ENCODE peak calls at places on chromosomes 5 and 9, in seven cellular contexts. M is left ventricle myocardium inferior, W is fibroblast of pulmonary artery, C is adrenal gland, S is AG10803, P is upper lobe of right lung, E is body of pancreas. Z is an unnamed sample.

GRCh38 chr5:77995793-77996409 is 219.8 kb upstream of the TBCA start:
- DNase-seq in M (no peak), W (no peak), C (no peak), S (no peak), P (no peak), E (no peak), Z (no peak)

GRCh38 chr9:137590123-137590468 is 216 bp downstream of the ZMYND19 start:
- DNase-seq in M (no peak), W (no peak), C (no peak), S (no peak), P (no peak), E (no peak), Z (no peak)

GRCh38 chr5:36138900-36139683 is 12.6 kb downstream of the LMBRD2 start:
- DNase-seq in M (no peak), W (no peak), C (no peak), S (no peak), P (no peak), E (no peak), Z (no peak)

GRCh38 chr9:98993570-98993945 is 49.9 kb downstream of the COL15A1 start:
- DNase-seq in M (no peak), W (no peak), C (peak; percentile 43), S (no peak), P (peak; percentile 78), E (no peak), Z (no peak)

GRCh38 chr9:21761309-21761901 is 41.0 kb upstream of the MTAP start:
- DNase-seq in M (no peak), W (no peak), C (no peak), S (peak; percentile 48), P (no peak), E (no peak), Z (no peak)

GRCh38 chr5:179344301-179345178 is 721 bp downstream of the ADAMTS2 start:
- DNase-seq in M (no peak), W (no peak), C (no peak), S (no peak), P (no peak), E (no peak), Z (no peak)

GRCh38 chr5:171839112-171839511 is 53.5 kb downstream of the SMIM23 start:
- DNase-seq in M (no peak), W (no peak), C (no peak), S (no peak), P (no peak), E (no peak), Z (no peak)

GRCh38 chr9:119164716-119165115 is 204.5 kb downstream of the BRINP1 start:
- DNase-seq in M (no peak), W (no peak), C (no peak), S (no peak), P (no peak), E (no peak), Z (no peak)

DNA sequence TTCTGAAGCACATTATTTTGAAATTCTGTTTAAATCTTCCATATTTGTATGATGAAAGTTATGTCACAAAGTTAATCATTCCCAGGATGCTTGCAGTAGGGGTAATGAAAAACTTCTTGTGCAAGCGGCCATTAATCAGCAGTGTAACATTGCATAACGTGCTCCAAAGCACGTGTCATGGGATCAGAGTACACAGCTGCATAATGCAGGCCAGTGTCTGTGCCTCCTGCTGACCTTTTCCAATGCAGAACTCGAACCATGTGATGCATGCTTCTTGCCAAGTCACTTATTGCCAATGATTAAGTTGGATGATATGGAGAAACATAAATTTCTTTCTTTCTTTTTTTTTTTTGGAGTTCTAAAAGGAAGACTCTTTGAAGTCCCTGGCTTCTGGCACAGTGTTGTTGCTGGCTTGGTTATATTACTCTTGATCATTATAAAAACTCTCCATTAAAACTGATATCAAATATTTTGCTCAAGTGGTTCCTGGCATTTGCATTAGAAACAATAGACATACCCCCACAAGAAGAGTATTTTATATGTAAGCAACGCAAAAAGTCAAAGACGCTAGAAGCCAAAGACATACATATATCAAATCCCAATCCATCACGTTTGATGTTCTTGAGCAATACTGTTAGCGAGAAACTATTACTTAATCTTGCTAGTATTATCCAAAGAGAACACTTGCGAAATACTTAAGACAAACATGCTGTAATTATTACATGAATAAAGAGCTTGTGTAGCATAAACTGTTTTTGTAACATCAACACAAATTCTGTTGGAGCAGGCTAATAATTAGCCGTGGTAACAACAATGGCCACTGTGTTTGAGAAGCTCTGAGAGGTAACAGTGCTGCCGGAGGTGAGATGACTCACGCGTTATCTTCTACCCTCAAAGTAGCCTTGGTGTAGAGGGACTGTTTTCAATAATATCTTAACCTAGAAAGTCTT is 164.2 kb downstream of the AUH start:
- DNase-seq in M (peak; percentile 51), W (peak; percentile 99), C (peak; percentile 95), S (peak; percentile 99), P (no peak), E (peak; percentile 93), Z (peak; percentile 17)
- TF ChIP-seq CTCF in M (no peak), W (no peak), C (no peak), S (no peak), P (no peak), E (no peak), Z (no peak)

GRCh38 chr5:116452774-116453368 is 121.8 kb downstream of the SEMA6A start:
- DNase-seq in M (no peak), W (no peak), C (no peak), S (no peak), P (no peak), E (no peak), Z (peak; percentile 17)

GRCh38 chr5:116453920-116454319 is 120.7 kb downstream of the SEMA6A start:
- DNase-seq in M (no peak), W (no peak), C (no peak), S (peak; percentile 2), P (no peak), E (no peak), Z (no peak)

GRCh38 chr5:116456036-116456435 is 118.6 kb downstream of the SEMA6A start:
- DNase-seq in M (no peak), W (no peak), C (no peak), S (peak; percentile 66), P (no peak), E (no peak), Z (no peak)

GRCh38 chr5:116455061-116455460 is 119.6 kb downstream of the SEMA6A start:
- DNase-seq in M (no peak), W (peak; percentile 31), C (no peak), S (peak; percentile 43), P (no peak), E (no peak), Z (no peak)

DNA sequence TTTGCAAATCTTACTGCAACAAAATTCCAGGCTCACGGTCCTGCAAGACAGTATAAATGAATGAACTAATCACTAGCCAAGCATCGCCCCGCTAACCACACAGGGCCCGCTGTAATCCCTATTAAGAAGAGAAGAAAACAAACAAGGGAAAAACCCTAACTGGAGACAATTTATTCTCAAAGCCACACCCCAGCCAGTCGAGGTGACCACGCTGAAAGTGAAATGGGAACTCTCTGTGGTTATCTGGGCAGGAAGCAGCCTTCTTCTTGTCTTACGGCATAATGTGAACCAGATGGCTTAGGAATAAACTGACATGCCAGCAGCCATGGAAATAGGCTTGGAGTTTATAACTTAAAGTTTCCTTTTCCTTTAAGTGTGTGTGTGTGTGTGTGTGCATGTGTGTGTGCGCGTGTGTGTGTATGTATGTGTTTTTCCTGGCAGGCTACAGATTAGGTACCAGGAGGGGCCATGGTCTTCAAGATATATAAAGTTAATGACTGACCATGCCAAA is 120.2 kb downstream of the SEMA6A start:
- DNase-seq in M (no peak), W (peak; percentile 81), C (no peak), S (peak; percentile 91), P (no peak), E (no peak), Z (no peak)
- H3K4me3 ChIP-seq in M (peak overlapping the region; percentile 24), W (peak overlapping the region; percentile 22), C (no peak overlapping the region), S (peak overlapping the region; percentile 34), P (no peak overlapping the region), E (no peak overlapping the region), Z (no peak overlapping the region)

GRCh38 chr9:34454571-34455065 is 3.8 kb downstream of the FAM219A start:
- DNase-seq in M (peak; percentile 33), W (peak; percentile 46), C (peak; percentile 27), S (peak; percentile 45), P (no peak), E (no peak), Z (no peak)
- TF ChIP-seq CTCF in M (peak; percentile 33), W (peak; percentile 15), C (no peak), S (peak; percentile 9), P (no peak), E (no peak), Z (no peak)

DNA sequence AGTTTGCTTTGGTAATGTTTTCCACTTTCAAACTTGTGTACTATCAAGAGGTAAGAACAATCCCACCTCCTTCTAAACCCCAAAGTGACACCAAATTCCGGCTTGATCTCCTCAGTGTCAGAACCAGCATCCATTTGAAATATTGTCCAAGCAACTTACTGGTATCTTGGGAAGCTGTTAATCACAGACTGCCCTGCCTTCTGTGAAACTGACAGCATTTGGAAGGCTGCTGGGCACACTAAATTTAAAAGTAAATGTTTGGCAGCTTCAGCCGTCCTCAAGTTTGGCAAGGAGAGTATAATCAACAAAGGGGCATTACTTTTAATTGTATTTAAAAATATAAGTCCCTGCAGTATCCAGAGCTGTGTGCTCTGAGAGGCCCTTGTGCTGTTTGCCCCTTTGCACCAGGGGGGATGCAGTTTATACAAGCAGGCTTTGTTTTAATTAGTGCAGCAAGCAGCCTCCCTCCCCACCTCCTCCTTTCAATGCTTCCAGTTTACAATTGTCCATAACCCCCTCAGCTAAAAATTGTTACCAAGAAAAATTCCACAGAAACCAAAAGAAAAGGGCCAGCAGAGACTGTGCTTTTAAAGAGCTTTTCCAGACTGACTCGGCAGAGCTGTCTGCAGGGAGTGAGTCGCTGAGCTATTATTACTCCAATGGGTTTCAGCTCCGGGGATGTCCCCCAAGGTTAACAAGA is 328.4 kb upstream of the MPDZ start:
- DNase-seq in M (no peak), W (no peak), C (no peak), S (no peak), P (no peak), E (no peak), Z (no peak)
- H3K4me3 ChIP-seq in M (peak overlapping the region; percentile 47), W (no peak overlapping the region), C (no peak overlapping the region), S (no peak overlapping the region), P (no peak overlapping the region), E (no peak overlapping the region), Z (no peak overlapping the region)

GRCh38 chr9:7481570-7481969 is 318.0 kb downstream of the DMAC1 start:
- DNase-seq in M (no peak), W (no peak), C (no peak), S (no peak), P (no peak), E (no peak), Z (no peak)

DNA sequence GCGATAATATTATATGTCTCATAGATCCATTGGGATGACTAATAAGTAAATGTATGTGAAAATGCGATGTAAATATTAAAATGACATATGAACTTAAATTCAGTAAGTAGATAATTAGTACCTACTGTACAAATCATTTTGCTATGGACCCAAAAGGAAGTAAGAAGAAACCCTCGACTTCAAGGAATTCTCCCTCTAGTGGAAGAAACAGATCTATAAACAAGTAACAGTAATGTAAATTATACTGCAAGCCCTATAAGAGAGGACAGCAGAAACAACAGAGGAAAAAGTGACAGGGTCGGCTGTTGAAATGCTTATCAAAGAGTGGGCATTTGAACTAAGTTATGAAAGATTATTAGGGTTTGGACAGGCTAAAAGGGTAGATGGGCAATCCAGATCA is 320.3 kb downstream of the DMAC1 start:
- DNase-seq in M (no peak), W (no peak), C (no peak), S (no peak), P (no peak), E (no peak), Z (no peak)
- TF ChIP-seq CTCF in M (no peak), W (no peak), C (no peak), S (peak; percentile 10), P (no peak), E (no peak), Z (no peak)